ENCODE peak calls at places on chromosome 16, in eight cellular contexts. B, O, R, X, T, L, K and V are unnamed samples.

GRCh38 chr16:31135535-31136286 is at the start of gene PRSS8:
- DNase-seq in B (peak; percentile 95), O (no peak), R (peak; percentile 82), X (no peak), T (peak; percentile 94), L (no peak), K (no peak), V (peak; percentile 92)

GRCh38 chr16:85530370-85530739 is 82.8 kb upstream of the GSE1 start:
- DNase-seq in B (no peak), O (no peak), R (no peak), X (no peak), T (peak; percentile 11), L (no peak), K (no peak), V (no peak)

GRCh38 chr16:83517398-83517797 is 290.4 kb upstream of the HSBP1 start:
- DNase-seq in B (no peak), O (no peak), R (no peak), X (no peak), T (no peak), L (no peak), K (no peak), V (no peak)

GRCh38 chr16:26736084-26736483 is 330.6 kb upstream of the C16orf82 start:
- DNase-seq in B (no peak), O (no peak), R (no peak), X (no peak), T (no peak), L (no peak), K (no peak), V (no peak)

GRCh38 chr16:73170587-73170986 is 122.7 kb upstream of the ZFHX3 start:
- DNase-seq in B (no peak), O (no peak), R (no peak), X (no peak), T (no peak), L (no peak), K (no peak), V (no peak)

GRCh38 chr16:69476920-69477418 is 52.5 kb downstream of the CYB5B start:
- DNase-seq in B (no peak), O (no peak), R (no peak), X (no peak), T (no peak), L (no peak), K (no peak), V (no peak)

GRCh38 chr16:1535391-1536291 is 2.2 kb downstream of the TMEM204 start:
- DNase-seq in B (no peak), O (no peak), R (peak; percentile 53), X (no peak), T (peak; percentile 75), L (no peak), K (peak; percentile 48), V (no peak)

GRCh38 chr16:88320947-88321634 is 61.7 kb upstream of the ZNF469 start:
- DNase-seq in B (no peak), O (no peak), R (peak; percentile 57), X (no peak), T (peak; percentile 72), L (no peak), K (no peak), V (no peak)

GRCh38 chr16:11229906-11230305 is 26.1 kb downstream of the SOCS1 start:
- DNase-seq in B (no peak), O (no peak), R (no peak), X (no peak), T (no peak), L (no peak), K (no peak), V (no peak)

GRCh38 chr16:3434373-3434772 is 8.9 kb downstream of the ZNF597 start:
- DNase-seq in B (no peak), O (no peak), R (no peak), X (no peak), T (no peak), L (no peak), K (no peak), V (no peak)

GRCh38 chr16:69040144-69040909 is 65.1 kb upstream of the HAS3 start:
- DNase-seq in B (no peak), O (no peak), R (no peak), X (no peak), T (no peak), L (no peak), K (no peak), V (no peak)

GRCh38 chr16:57507414-57508083 is 21.3 kb upstream of the DOK4 start:
- DNase-seq in B (no peak), O (no peak), R (no peak), X (no peak), T (peak; percentile 35), L (no peak), K (no peak), V (no peak)

GRCh38 chr16:57503366-57503765 is 17.1 kb upstream of the DOK4 start:
- DNase-seq in B (no peak), O (no peak), R (peak; percentile 54), X (no peak), T (peak; percentile 78), L (no peak), K (no peak), V (no peak)

GRCh38 chr16:57504001-57504400 is 17.7 kb upstream of the DOK4 start:
- DNase-seq in B (no peak), O (no peak), R (no peak), X (no peak), T (peak; percentile 40), L (no peak), K (no peak), V (no peak)

GRCh38 chr16:57504491-57504890 is 18.2 kb upstream of the DOK4 start:
- DNase-seq in B (no peak), O (no peak), R (no peak), X (no peak), T (peak; percentile 55), L (no peak), K (no peak), V (no peak)

DNA sequence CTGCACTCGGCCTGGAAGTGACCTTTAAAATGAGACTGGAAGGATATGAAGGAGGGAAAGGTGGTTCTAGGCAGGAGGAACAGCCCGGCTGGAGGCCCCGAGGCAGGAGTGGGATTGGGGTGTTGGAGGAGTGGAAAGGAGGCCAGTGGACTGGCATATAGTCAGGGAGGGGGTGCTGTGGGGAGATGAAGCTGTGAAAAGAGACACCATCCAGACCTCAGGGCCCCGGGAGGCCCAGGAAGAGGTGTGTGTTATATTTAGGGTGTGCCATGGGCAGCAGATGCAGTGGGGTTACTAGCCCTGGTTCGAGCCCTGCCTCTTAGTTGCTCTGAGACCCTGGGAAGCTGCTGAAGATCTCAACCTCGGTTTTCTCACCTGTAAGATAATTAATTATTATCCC is 18.9 kb upstream of the DOK4 start:
- DNase-seq in B (no peak), O (no peak), R (no peak), X (no peak), T (peak; percentile 23), L (no peak), K (no peak), V (no peak)
- H3K4me1 ChIP-seq in B (peaks cover 11% of the 10 kb centered on the region), O (no peaks in the 10 kb centered on the region), R (peaks cover 10% of the 10 kb centered on the region), X (no peaks in the 10 kb centered on the region), T (peaks cover 7% of the 10 kb centered on the region), L (no peaks in the 10 kb centered on the region), K (peaks cover 9% of the 10 kb centered on the region), V (peaks cover 24% of the 10 kb centered on the region)

GRCh38 chr16:8862309-8863130 is 6.3 kb downstream of the CARHSP1 start:
- DNase-seq in B (no peak), O (no peak), R (no peak), X (no peak), T (peak; percentile 60), L (no peak), K (no peak), V (no peak)

GRCh38 chr16:8865145-8865882 is 3.5 kb downstream of the CARHSP1 start:
- DNase-seq in B (no peak), O (no peak), R (no peak), X (no peak), T (peak; percentile 52), L (no peak), K (no peak), V (no peak)

GRCh38 chr16:8866118-8866883 is 2.5 kb downstream of the CARHSP1 start:
- DNase-seq in B (no peak), O (no peak), R (no peak), X (peak; percentile 68), T (peak; percentile 76), L (peak; percentile 55), K (no peak), V (no peak)

GRCh38 chr16:8863594-8864424 is 5.0 kb downstream of the CARHSP1 start:
- DNase-seq in B (peak; percentile 87), O (no peak), R (peak; percentile 55), X (peak; percentile 56), T (peak; percentile 74), L (no peak), K (no peak), V (no peak)

GRCh38 chr16:8864480-8864879 is 4.3 kb downstream of the CARHSP1 start:
- DNase-seq in B (no peak), O (no peak), R (no peak), X (no peak), T (peak; percentile 50), L (no peak), K (no peak), V (no peak)
- H3K27ac ChIP-seq in B (peak overlapping the region; percentile 88), O (peak overlapping the region; percentile 19), R (no peak overlapping the region), X (no peak overlapping the region), T (peak overlapping the region; percentile 81), L (peak overlapping the region; percentile 13), K (no peak overlapping the region), V (peak overlapping the region; percentile 44)

DNA sequence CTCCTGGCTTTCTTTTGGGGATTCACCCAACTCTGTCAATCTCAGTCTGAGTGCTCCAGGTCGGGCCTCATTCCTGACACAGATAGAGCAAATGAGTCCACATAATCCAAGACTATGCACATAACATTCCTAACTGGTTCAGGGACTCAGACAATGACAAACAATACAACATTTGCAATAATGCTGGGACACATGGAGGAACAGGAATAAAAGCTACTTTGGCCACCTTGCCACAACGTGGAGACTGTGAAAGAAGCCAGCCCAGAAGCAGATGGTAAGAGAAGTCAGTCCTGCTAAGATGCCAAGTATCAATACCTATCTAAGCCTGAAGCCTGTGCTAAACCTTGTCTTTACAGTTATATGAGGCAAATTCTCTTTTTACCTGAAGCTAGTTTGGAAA is 39.0 kb downstream of the GLG1 start:
- DNase-seq in B (no peak), O (no peak), R (no peak), X (no peak), T (no peak), L (no peak), K (no peak), V (no peak)
- H3K4me1 ChIP-seq in B (peaks cover 64% of the 10 kb centered on the region), O (peaks cover 13% of the 10 kb centered on the region), R (peaks cover 29% of the 10 kb centered on the region), X (peaks cover 34% of the 10 kb centered on the region), T (peaks cover 34% of the 10 kb centered on the region), L (no peaks in the 10 kb centered on the region), K (peaks cover 71% of the 10 kb centered on the region), V (peaks cover 27% of the 10 kb centered on the region)

DNA sequence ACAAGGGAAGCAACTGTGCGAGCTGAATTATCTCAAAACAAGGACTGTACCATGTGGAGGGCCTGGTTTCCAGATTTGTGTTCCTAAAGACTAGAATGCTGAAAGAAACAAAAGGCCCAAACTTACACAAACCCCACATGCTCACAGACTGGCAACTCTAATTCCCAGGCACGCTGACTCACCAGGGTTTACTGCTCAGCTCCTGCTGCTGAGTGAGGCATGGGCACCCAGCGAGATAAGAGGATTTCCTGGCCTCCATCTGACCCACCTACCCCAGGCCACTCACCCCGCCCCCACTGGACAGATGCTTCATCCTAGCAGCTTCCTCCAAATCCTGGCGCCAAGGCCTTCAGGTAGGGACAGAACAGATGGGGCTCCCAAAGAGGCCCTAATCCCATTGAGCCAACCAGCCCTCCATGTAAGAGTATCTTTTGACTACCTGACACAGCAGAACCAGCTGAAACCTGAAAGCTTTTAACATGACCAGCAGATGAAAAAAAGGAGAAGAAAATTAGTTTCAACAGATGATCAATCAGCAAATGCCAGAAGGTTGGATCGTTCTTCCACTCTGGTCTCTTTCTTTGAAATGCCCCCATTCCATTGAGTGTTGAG is 33.9 kb downstream of the DCUN1D3 start:
- DNase-seq in B (peak; percentile 33), O (peak; percentile 86), R (peak; percentile 54), X (peak; percentile 58), T (no peak), L (peak; percentile 38), K (no peak), V (no peak)
- H3K27ac ChIP-seq in B (no peak overlapping the region), O (peak overlapping the region; percentile 81), R (peak overlapping the region; percentile 13), X (peak overlapping the region; percentile 31), T (peak overlapping the region; percentile 53), L (peak overlapping the region; percentile 71), K (no peak overlapping the region), V (peak overlapping the region; percentile 64)